ENCODE peak calls at places on chromosomes 11 and 22, in eight cellular contexts. S is posterior vena cava, V is Caki2, O is non-pigmented ciliary epithelial cell, U is mesenteric fat pad, Y is Calu3, W is EL, X is neural crest cell. F is an unnamed sample.

GRCh38 chr22:29225422-29226090 is 19.9 kb downstream of the EMID1 start:
- DNase-seq in Y (no peak), V (no peak), X (no peak), O (no peak), S (peak; percentile 93), W (peak; percentile 25), U (no peak), F (no peak)

GRCh38 chr22:46750530-46750800 is 12.0 kb upstream of the TBC1D22A start:
- DNase-seq in O (no peak), Y (no peak), V (no peak), S (no peak), U (no peak), X (no peak), W (no peak), F (no peak)

GRCh38 chr22:19704355-19705015 is 9.8 kb upstream of the SEPTIN5 start:
- DNase-seq in O (no peak), U (peak; percentile 57), S (peak; percentile 47), X (no peak), Y (no peak), W (no peak), V (no peak), F (no peak)

GRCh38 chr11:61954106-61955030 is 4.2 kb downstream of the BEST1 start:
- DNase-seq in W (peak; percentile 55), U (peak; percentile 1), O (no peak), X (no peak), V (no peak), S (no peak), Y (no peak), F (no peak)

GRCh38 chr22:44730034-44730433 is 22.3 kb upstream of the ARHGAP8 start:
- DNase-seq in U (no peak), W (no peak), S (no peak), X (peak; percentile 32), V (no peak), Y (no peak), O (no peak), F (no peak)

GRCh38 chr11:26993965-26994446 is at the start of gene FIBIN:
- DNase-seq in O (peak; percentile 59), V (no peak), U (no peak), Y (no peak), W (peak; percentile 48), X (no peak), S (peak; percentile 78), F (no peak)

GRCh38 chr11:106133529-106133928 is 56.1 kb downstream of the AASDHPPT start:
- DNase-seq in Y (no peak), O (no peak), W (no peak), U (no peak), X (no peak), V (no peak), S (no peak), F (no peak)

GRCh38 chr11:111808834-111809233 is 42.6 kb upstream of the PPP2R1B start:
- DNase-seq in V (no peak), O (no peak), Y (no peak), S (no peak), U (no peak), W (no peak), X (no peak), F (no peak)

GRCh38 chr22:20816559-20816958 is 42.1 kb downstream of the PI4KA start:
- DNase-seq in O (no peak), W (no peak), V (no peak), S (no peak), U (peak; percentile 67), Y (no peak), X (no peak), F (no peak)

GRCh38 chr22:35797411-35797810 is 79.7 kb downstream of the APOL5 start:
- DNase-seq in W (no peak), X (no peak), Y (no peak), V (no peak), U (no peak), O (no peak), S (no peak), F (no peak)

F was measured in LNCaP clone FGC.